ENCODE peak calls at places on chromosomes 13 and 19, in five cellular contexts. L, M, V, B and S are unnamed samples.

GRCh38 chr13:20197361-20197834 is 4.7 kb upstream of the GJB2 start:
- DNase-seq in B (no peak), L (peak; percentile 56), V (peak; percentile 36), M (peak; percentile 53), S (peak; percentile 59)

GRCh38 chr13:50099473-50099872 is 84.2 kb downstream of the KCNRG start:
- DNase-seq in B (no peak), L (no peak), M (no peak), V (no peak), S (no peak)

GRCh38 chr13:29428310-29428991 is 167.0 kb downstream of the SLC7A1 start:
- DNase-seq in B (peak; percentile 53), L (no peak), V (no peak), M (peak; percentile 87), S (peak; percentile 35)

GRCh38 chr13:80572867-80573266 is 231.9 kb upstream of the SPRY2 start:
- DNase-seq in V (no peak), L (no peak), B (no peak), M (no peak), S (no peak)

GRCh38 chr13:23510979-23511735 is 59.1 kb upstream of the TNFRSF19 start:
- DNase-seq in M (peak; percentile 40), L (peak; percentile 75), V (no peak), B (no peak), S (peak; percentile 24)

GRCh38 chr13:102999498-102999897 is 66.7 kb downstream of the SLC10A2 start:
- DNase-seq in L (no peak), M (no peak), B (no peak), V (no peak), S (no peak)

GRCh38 chr13:77356155-77356554 is 29.3 kb upstream of the MYCBP2 start:
- DNase-seq in V (no peak), M (no peak), L (no peak), B (no peak), S (no peak)

GRCh38 chr19:2616741-2617392 is 85.6 kb downstream of the GNG7 start:
- DNase-seq in V (no peak), B (no peak), L (no peak), M (no peak), S (no peak)

GRCh38 chr13:46173656-46174055 is 8.3 kb downstream of the LCP1 start:
- DNase-seq in V (no peak), M (no peak), B (no peak), L (no peak), S (no peak)

GRCh38 chr13:69857188-69857821 is 250.3 kb upstream of the ATXN8OS start:
- DNase-seq in L (peak; percentile 1), M (peak; percentile 82), V (peak; percentile 10), B (no peak), S (peak; percentile 49)

GRCh38 chr19:35764432-35765315 is 6.7 kb downstream of the PROSER3 start:
- DNase-seq in M (no peak), V (no peak), L (no peak), B (no peak), S (no peak)

DNA sequence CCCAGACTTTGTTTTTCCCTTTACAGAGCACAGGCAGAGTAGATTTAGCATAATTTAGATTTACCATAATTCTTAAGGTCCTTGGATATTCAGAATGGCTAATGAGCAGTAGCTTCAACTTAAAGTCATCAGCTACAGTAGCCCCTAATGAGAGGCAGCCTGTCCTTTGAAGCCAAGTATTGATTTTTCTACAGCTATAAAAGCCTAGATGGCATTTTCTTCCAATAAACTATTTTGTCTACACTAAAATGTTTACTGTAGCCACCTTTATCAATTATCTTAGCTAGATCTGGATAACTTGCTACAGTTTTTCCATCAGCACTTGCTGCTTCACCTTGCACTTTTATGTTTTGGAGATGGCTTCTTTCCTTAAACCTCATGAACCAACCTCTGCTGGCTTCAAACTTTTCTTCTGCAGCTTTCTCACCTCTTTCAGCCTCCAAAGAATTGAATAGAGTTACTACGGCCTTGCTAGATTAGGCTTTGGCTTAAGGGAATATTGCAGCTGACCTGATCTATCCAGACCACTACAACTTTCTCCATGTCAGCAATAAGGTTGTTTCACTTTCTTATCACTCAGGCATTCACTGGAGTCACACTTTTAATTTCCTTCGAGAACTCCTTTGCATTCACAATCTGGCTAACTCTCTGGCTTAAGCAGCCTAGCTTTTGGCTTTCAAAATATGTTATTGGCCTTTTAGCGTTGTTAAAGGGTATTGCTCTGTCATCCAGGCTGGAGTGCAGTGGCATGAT is 26.6 kb downstream of the BRD4 start:
- DNase-seq in M (no peak), V (no peak), B (no peak), L (no peak), S (no peak)
- H3K27ac ChIP-seq in M (no peak overlapping the region), V (no peak overlapping the region), B (no peak overlapping the region), L (no peak overlapping the region), S (no peak overlapping the region)

GRCh38 chr19:17795495-17795856 is 538 bp downstream of the B3GNT3 start:
- DNase-seq in B (no peak), L (no peak), M (no peak), V (no peak), S (no peak)

GRCh38 chr19:17794731-17795494 is at the start of gene B3GNT3:
- DNase-seq in M (peak; percentile 89), L (no peak), V (no peak), B (peak; percentile 34), S (no peak)

GRCh38 chr19:17796013-17796837 is 1.3 kb downstream of the B3GNT3 start:
- DNase-seq in L (no peak), V (no peak), M (no peak), B (no peak), S (no peak)

GRCh38 chr19:17796838-17797168 is 1.9 kb downstream of the B3GNT3 start:
- DNase-seq in B (no peak), M (no peak), V (no peak), L (no peak), S (no peak)

DNA sequence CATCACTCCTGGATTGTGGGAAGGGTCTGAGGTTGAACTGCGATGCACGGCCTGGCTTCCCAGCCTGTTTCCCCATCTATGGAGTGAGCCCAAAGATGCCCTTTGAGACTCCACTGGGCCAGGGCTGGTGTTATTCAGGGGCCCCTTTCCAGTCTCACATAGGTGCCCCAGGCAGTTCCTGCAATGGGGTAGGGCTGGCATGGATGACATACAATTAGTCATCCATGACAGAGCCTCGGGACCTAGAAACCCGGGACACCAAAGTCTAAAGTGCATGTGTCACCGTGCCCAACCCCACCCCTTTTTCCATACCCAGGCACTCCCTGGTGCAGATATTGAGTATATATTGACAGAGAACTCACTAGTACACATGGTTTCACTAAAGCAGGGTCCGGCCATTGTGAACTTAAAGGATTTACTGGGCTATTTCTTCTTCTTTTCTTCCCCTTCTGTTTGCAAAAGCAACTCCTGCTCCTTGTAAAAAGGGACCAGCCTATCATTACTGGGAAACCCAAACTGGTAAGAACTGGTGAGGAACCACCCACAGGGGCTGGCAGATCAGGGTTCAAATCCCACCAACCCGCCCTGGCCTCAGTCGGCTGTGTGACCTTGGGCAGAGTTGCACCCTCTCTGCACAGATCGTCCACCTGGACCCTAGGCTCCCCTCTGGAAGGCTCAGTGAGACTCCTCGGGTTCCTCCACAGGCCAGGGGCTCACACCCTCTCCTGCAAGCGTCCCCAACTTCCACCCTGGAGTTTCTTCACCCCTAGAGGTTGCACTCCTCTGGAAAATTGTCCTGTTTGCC is 2.7 kb downstream of the B3GNT3 start:
- DNase-seq in M (no peak), L (no peak), B (no peak), V (peak; percentile 68), S (peak; percentile 16)
- H3K27ac ChIP-seq in M (no peak overlapping the region), L (no peak overlapping the region), B (no peak overlapping the region), V (no peak overlapping the region), S (no peak overlapping the region)

DNA sequence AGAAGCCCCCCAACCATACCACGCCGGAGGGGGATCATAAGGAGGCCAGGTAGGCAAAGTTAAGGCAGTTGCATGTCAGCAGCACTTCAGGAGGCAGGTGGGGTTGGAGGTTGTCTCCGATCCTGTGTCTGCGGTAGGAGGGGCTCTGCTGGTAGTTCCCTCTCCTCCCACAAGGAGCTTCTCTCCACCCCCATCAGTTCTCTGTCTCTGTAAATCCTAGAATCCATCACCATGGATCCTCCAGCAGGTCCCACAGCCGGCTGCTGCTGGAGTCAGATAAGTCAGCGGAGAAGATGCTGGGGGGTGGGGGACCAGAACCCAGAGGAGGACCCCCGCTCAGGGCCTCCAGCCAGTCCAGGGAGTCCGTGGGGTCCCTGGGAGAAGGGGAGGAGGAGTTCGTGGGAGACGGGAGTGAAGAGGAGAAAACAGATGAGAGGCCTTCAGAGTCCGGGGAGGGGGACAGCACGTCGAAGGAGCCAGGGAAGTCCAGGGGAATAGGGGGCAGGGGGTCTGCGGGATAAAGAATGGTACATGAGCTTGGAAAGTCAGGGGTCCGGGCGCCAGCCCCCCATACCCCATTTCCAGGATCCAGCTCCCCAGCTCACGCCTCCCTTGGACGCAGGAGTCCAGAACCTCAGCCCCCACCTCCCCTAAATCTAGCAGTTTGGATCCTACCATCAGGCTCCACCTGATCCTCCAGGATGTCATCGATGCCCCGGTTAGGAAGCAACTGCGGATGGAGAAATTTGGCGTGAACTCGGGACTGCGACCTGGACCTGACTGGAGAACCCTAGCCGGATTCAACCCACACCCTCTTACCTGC is 6.3 kb downstream of the MAMSTR start:
- DNase-seq in L (peak; percentile 31), M (peak; percentile 84), B (no peak), V (no peak), S (peak; percentile 68)
- H3K27ac ChIP-seq in L (peak overlapping the region; percentile 42), M (no peak overlapping the region), B (peak overlapping the region; percentile 77), V (peak overlapping the region; percentile 79), S (no peak overlapping the region)

GRCh38 chr13:44276061-44276460 is 97.6 kb upstream of the SERP2 start:
- DNase-seq in V (no peak), B (no peak), L (no peak), M (no peak), S (no peak)
- H3K27ac ChIP-seq in V (no peak overlapping the region), B (no peak overlapping the region), L (no peak overlapping the region), M (no peak overlapping the region), S (no peak overlapping the region)

GRCh38 chr13:73224708-73225107 is 165.9 kb downstream of the KLF5 start:
- DNase-seq in M (no peak), B (no peak), V (no peak), L (peak; percentile 30), S (no peak)

GRCh38 chr13:73222627-73223026 is 163.8 kb downstream of the KLF5 start:
- DNase-seq in B (no peak), V (no peak), M (no peak), L (no peak), S (no peak)

GRCh38 chr13:73223372-73223781 is 164.6 kb downstream of the KLF5 start:
- DNase-seq in M (no peak), V (no peak), L (no peak), B (no peak), S (no peak)

GRCh38 chr13:73218181-73218580 is 159.4 kb downstream of the KLF5 start:
- DNase-seq in M (no peak), L (no peak), V (no peak), B (no peak), S (no peak)

GRCh38 chr13:73220966-73221720 is 162.3 kb downstream of the KLF5 start:
- DNase-seq in M (no peak), L (peak; percentile 41), B (no peak), V (no peak), S (peak; percentile 19)
- H3K27ac ChIP-seq in M (no peak overlapping the region), L (no peak overlapping the region), B (no peak overlapping the region), V (no peak overlapping the region), S (no peak overlapping the region)